ENCODE peak calls at places on chromosome 2, in nine cellular contexts. One of them, this sample, is unnamed.

GRCh38 chr2:10610213-10610892 is 79.4 kb downstream of the NOL10 start:
- DNase-seq in heart left ventricle: no peak
- DNase-seq in H1: no peak
- DNase-seq in testis: no peak
- DNase-seq in A549: no peak
- DNase-seq in NB4: no peak
- DNase-seq in tibial nerve: no peak
- DNase-seq in ovary: no peak
- DNase-seq in IMR-90: no peak
- DNase-seq in this sample: no peak

GRCh38 chr2:79219383-79219988 is 59.9 kb upstream of the REG3A start:
- DNase-seq in H1: no peak
- DNase-seq in NB4: peak; percentile 70
- DNase-seq in A549: peak; percentile 19
- DNase-seq in IMR-90: peak; percentile 19
- DNase-seq in ovary: no peak
- DNase-seq in tibial nerve: peak; percentile 44
- DNase-seq in testis: peak; percentile 73
- DNase-seq in heart left ventricle: no peak
- DNase-seq in this sample: peak; percentile 71

GRCh38 chr2:111662039-111662740 is 221.8 kb downstream of the ANAPC1 start:
- DNase-seq in A549: no peak
- DNase-seq in testis: no peak
- DNase-seq in IMR-90: peak; percentile 68
- DNase-seq in tibial nerve: no peak
- DNase-seq in heart left ventricle: no peak
- DNase-seq in NB4: no peak
- DNase-seq in ovary: no peak
- DNase-seq in H1: no peak
- DNase-seq in this sample: no peak

GRCh38 chr2:167140330-167140729 is 252.1 kb downstream of the XIRP2 start:
- DNase-seq in IMR-90: no peak
- DNase-seq in heart left ventricle: no peak
- DNase-seq in testis: no peak
- DNase-seq in ovary: no peak
- DNase-seq in tibial nerve: no peak
- DNase-seq in H1: no peak
- DNase-seq in NB4: no peak
- DNase-seq in A549: no peak
- DNase-seq in this sample: no peak

GRCh38 chr2:234463626-234464290 is 33.1 kb downstream of the ARL4C start:
- DNase-seq in testis: no peak
- DNase-seq in ovary: no peak
- DNase-seq in tibial nerve: no peak
- DNase-seq in NB4: no peak
- DNase-seq in heart left ventricle: no peak
- DNase-seq in H1: no peak
- DNase-seq in A549: peak; percentile 79
- DNase-seq in IMR-90: peak; percentile 76
- DNase-seq in this sample: no peak

GRCh38 chr2:43095533-43096295 is 130.7 kb downstream of the ZFP36L2 start:
- DNase-seq in A549: no peak
- DNase-seq in ovary: no peak
- DNase-seq in H1: no peak
- DNase-seq in heart left ventricle: no peak
- DNase-seq in NB4: no peak
- DNase-seq in testis: no peak
- DNase-seq in tibial nerve: no peak
- DNase-seq in IMR-90: no peak
- DNase-seq in this sample: no peak

GRCh38 chr2:28929581-28929980 is 35.1 kb downstream of the WDR43 start:
- DNase-seq in tibial nerve: no peak
- DNase-seq in heart left ventricle: no peak
- DNase-seq in ovary: no peak
- DNase-seq in testis: no peak
- DNase-seq in A549: no peak
- DNase-seq in NB4: no peak
- DNase-seq in IMR-90: no peak
- DNase-seq in H1: no peak
- DNase-seq in this sample: no peak

GRCh38 chr2:226799976-226800940 is 638 bp upstream of the IRS1 start:
- DNase-seq in heart left ventricle: no peak
- DNase-seq in ovary: peak; percentile 86
- DNase-seq in A549: no peak
- DNase-seq in NB4: peak; percentile 10
- DNase-seq in IMR-90: peak; percentile 23
- DNase-seq in testis: peak; percentile 30
- DNase-seq in H1: no peak
- DNase-seq in tibial nerve: peak; percentile 16
- DNase-seq in this sample: no peak

GRCh38 chr2:68837164-68837860 is 33.9 kb downstream of the BMP10 start:
- DNase-seq in A549: peak; percentile 66
- DNase-seq in tibial nerve: peak; percentile 70
- DNase-seq in H1: peak; percentile 38
- DNase-seq in heart left ventricle: peak; percentile 75
- DNase-seq in NB4: peak; percentile 33
- DNase-seq in ovary: no peak
- DNase-seq in testis: peak; percentile 81
- DNase-seq in IMR-90: peak; percentile 27
- DNase-seq in this sample: peak; percentile 67

GRCh38 chr2:25042321-25043240 is 705 bp downstream of the EFR3B start:
- DNase-seq in ovary: peak; percentile 51
- DNase-seq in heart left ventricle: peak; percentile 24
- DNase-seq in tibial nerve: no peak
- DNase-seq in testis: peak; percentile 27
- DNase-seq in IMR-90: peak; percentile 10
- DNase-seq in A549: peak; percentile 35
- DNase-seq in NB4: peak; percentile 49
- DNase-seq in H1: no peak
- DNase-seq in this sample: peak; percentile 41
- TF ChIP-seq POLR2A in ovary: no peak
- TF ChIP-seq POLR2A in heart left ventricle: no peak
- TF ChIP-seq POLR2A in tibial nerve: peak; percentile 9
- TF ChIP-seq POLR2A in testis: no peak
- TF ChIP-seq POLR2A in IMR-90: no peak
- TF ChIP-seq POLR2A in A549: no peak
- TF ChIP-seq POLR2A in NB4: no peak
- TF ChIP-seq POLR2A in H1: no peak
- TF ChIP-seq POLR2A in this sample: no peak

GRCh38 chr2:191544511-191545062 is 133.3 kb upstream of the NABP1 start:
- DNase-seq in testis: no peak
- DNase-seq in ovary: no peak
- DNase-seq in tibial nerve: no peak
- DNase-seq in heart left ventricle: no peak
- DNase-seq in H1: no peak
- DNase-seq in IMR-90: no peak
- DNase-seq in A549: no peak
- DNase-seq in NB4: no peak
- DNase-seq in this sample: no peak

GRCh38 chr2:191533693-191534175 is 144.2 kb upstream of the NABP1 start:
- DNase-seq in IMR-90: no peak
- DNase-seq in NB4: peak; percentile 60
- DNase-seq in H1: no peak
- DNase-seq in heart left ventricle: no peak
- DNase-seq in tibial nerve: no peak
- DNase-seq in ovary: no peak
- DNase-seq in testis: no peak
- DNase-seq in A549: no peak
- DNase-seq in this sample: no peak

GRCh38 chr2:191538334-191538910 is 139.5 kb upstream of the NABP1 start:
- DNase-seq in testis: no peak
- DNase-seq in IMR-90: no peak
- DNase-seq in ovary: no peak
- DNase-seq in NB4: no peak
- DNase-seq in A549: no peak
- DNase-seq in heart left ventricle: no peak
- DNase-seq in tibial nerve: no peak
- DNase-seq in H1: no peak
- DNase-seq in this sample: no peak

GRCh38 chr2:191540681-191541080 is 137.3 kb upstream of the NABP1 start:
- DNase-seq in ovary: no peak
- DNase-seq in A549: no peak
- DNase-seq in H1: no peak
- DNase-seq in IMR-90: no peak
- DNase-seq in heart left ventricle: no peak
- DNase-seq in NB4: no peak
- DNase-seq in testis: no peak
- DNase-seq in tibial nerve: no peak
- DNase-seq in this sample: no peak

GRCh38 chr2:191539068-191539467 is 138.9 kb upstream of the NABP1 start:
- DNase-seq in A549: peak; percentile 29
- DNase-seq in heart left ventricle: no peak
- DNase-seq in tibial nerve: no peak
- DNase-seq in testis: peak; percentile 59
- DNase-seq in NB4: peak; percentile 52
- DNase-seq in IMR-90: peak; percentile 40
- DNase-seq in ovary: no peak
- DNase-seq in H1: no peak
- DNase-seq in this sample: peak; percentile 28
- TF ChIP-seq POLR2A in A549: no peak
- TF ChIP-seq POLR2A in heart left ventricle: no peak
- TF ChIP-seq POLR2A in tibial nerve: no peak
- TF ChIP-seq POLR2A in testis: no peak
- TF ChIP-seq POLR2A in NB4: no peak
- TF ChIP-seq POLR2A in IMR-90: no peak
- TF ChIP-seq POLR2A in ovary: no peak
- TF ChIP-seq POLR2A in H1: no peak
- TF ChIP-seq POLR2A in this sample: no peak

GRCh38 chr2:237600205-237600846 is 9.8 kb upstream of the RAB17 start:
- DNase-seq in ovary: peak; percentile 62
- DNase-seq in IMR-90: peak; percentile 71
- DNase-seq in heart left ventricle: peak; percentile 79
- DNase-seq in A549: no peak
- DNase-seq in tibial nerve: peak; percentile 29
- DNase-seq in H1: no peak
- DNase-seq in NB4: no peak
- DNase-seq in testis: peak; percentile 42
- DNase-seq in this sample: no peak
- TF ChIP-seq POLR2A in ovary: no peak
- TF ChIP-seq POLR2A in IMR-90: no peak
- TF ChIP-seq POLR2A in heart left ventricle: no peak
- TF ChIP-seq POLR2A in A549: no peak
- TF ChIP-seq POLR2A in tibial nerve: no peak
- TF ChIP-seq POLR2A in H1: no peak
- TF ChIP-seq POLR2A in NB4: no peak
- TF ChIP-seq POLR2A in testis: no peak
- TF ChIP-seq POLR2A in this sample: no peak

GRCh38 chr2:156339110-156339847 is 6.8 kb upstream of the NR4A2 start:
- DNase-seq in H1: no peak
- DNase-seq in A549: no peak
- DNase-seq in NB4: no peak
- DNase-seq in tibial nerve: no peak
- DNase-seq in heart left ventricle: no peak
- DNase-seq in IMR-90: no peak
- DNase-seq in testis: no peak
- DNase-seq in ovary: no peak
- DNase-seq in this sample: peak; percentile 36

GRCh38 chr2:156340377-156340776 is 7.9 kb upstream of the NR4A2 start:
- DNase-seq in A549: no peak
- DNase-seq in H1: no peak
- DNase-seq in ovary: no peak
- DNase-seq in NB4: peak; percentile 15
- DNase-seq in heart left ventricle: no peak
- DNase-seq in testis: no peak
- DNase-seq in IMR-90: no peak
- DNase-seq in tibial nerve: no peak
- DNase-seq in this sample: peak; percentile 50

GRCh38 chr2:156340818-156341481 is 8.4 kb upstream of the NR4A2 start:
- DNase-seq in IMR-90: peak; percentile 55
- DNase-seq in heart left ventricle: no peak
- DNase-seq in H1: no peak
- DNase-seq in NB4: peak; percentile 63
- DNase-seq in tibial nerve: no peak
- DNase-seq in A549: no peak
- DNase-seq in testis: no peak
- DNase-seq in ovary: no peak
- DNase-seq in this sample: peak; percentile 82

GRCh38 chr2:156339866-156340265 is 7.3 kb upstream of the NR4A2 start:
- DNase-seq in IMR-90: no peak
- DNase-seq in NB4: no peak
- DNase-seq in H1: no peak
- DNase-seq in ovary: no peak
- DNase-seq in heart left ventricle: no peak
- DNase-seq in tibial nerve: no peak
- DNase-seq in A549: no peak
- DNase-seq in testis: no peak
- DNase-seq in this sample: no peak

DNA sequence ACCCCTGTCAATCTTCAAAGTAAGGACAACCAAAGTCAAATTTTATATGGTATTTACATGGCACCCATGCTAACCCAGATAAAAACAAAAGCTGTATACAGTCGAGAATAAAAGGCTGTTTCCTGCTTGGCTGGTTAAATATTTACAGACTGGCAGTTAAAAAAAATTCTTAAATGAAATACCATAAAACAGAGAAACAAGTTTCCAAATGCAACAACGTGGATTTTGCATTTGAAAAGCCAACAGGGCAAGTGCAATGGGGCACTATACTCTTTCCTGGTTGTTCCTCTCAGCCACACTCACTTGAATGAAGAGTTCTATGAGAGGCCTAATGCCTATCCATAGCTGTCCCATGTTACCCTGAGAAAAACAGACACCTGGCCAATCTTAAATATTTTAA is 6.1 kb upstream of the NR4A2 start:
- DNase-seq in NB4: no peak
- DNase-seq in H1: no peak
- DNase-seq in tibial nerve: no peak
- DNase-seq in ovary: no peak
- DNase-seq in A549: no peak
- DNase-seq in testis: no peak
- DNase-seq in IMR-90: no peak
- DNase-seq in heart left ventricle: no peak
- DNase-seq in this sample: no peak
- TF ChIP-seq POLR2A in NB4: no peak
- TF ChIP-seq POLR2A in H1: no peak
- TF ChIP-seq POLR2A in tibial nerve: no peak
- TF ChIP-seq POLR2A in ovary: no peak
- TF ChIP-seq POLR2A in A549: no peak
- TF ChIP-seq POLR2A in testis: no peak
- TF ChIP-seq POLR2A in IMR-90: no peak
- TF ChIP-seq POLR2A in heart left ventricle: no peak
- TF ChIP-seq POLR2A in this sample: no peak

DNA sequence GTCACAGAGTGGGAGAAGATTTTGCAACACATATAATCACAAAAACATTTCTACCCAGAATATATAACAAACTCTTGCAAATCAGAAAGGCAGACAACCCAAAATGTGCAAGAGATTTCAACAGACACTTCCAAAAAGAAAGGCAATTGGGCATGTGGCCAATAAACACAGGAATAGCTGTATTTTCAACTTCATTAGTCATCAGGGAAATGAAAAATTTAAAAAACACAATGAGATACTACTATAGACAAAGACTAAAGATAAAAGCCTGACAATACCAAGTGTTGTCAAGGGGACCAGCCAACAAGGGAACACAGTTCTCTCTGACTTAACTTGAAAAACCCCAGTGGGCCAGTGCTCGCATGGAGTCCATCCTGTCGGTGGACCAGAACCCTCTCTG is 40.5 kb downstream of the MTHFD2 start:
- DNase-seq in testis: no peak
- DNase-seq in IMR-90: peak; percentile 53
- DNase-seq in ovary: no peak
- DNase-seq in A549: no peak
- DNase-seq in H1: no peak
- DNase-seq in NB4: no peak
- DNase-seq in tibial nerve: peak; percentile 19
- DNase-seq in heart left ventricle: no peak
- DNase-seq in this sample: no peak
- TF ChIP-seq POLR2A in testis: no peak
- TF ChIP-seq POLR2A in IMR-90: no peak
- TF ChIP-seq POLR2A in ovary: no peak
- TF ChIP-seq POLR2A in A549: no peak
- TF ChIP-seq POLR2A in H1: no peak
- TF ChIP-seq POLR2A in NB4: no peak
- TF ChIP-seq POLR2A in tibial nerve: no peak
- TF ChIP-seq POLR2A in heart left ventricle: no peak
- TF ChIP-seq POLR2A in this sample: no peak